ENCODE peak calls at places on chromosomes 1 and 21, in ten cellular contexts. W, B, N, X, A, J, P, M, Z and R are unnamed samples.
A peak's percentile ranks its signal among the peaks of the same experiment; 100 is the strongest.

GRCh38 chr21:29256125-29256895 is 42.4 kb upstream of the BACH1 start:
- DNase-seq in X (no peak), J (no peak), M (no peak), N (peak; percentile 60), P (no peak), B (no peak), A (no peak), Z (no peak), W (no peak), R (no peak)

GRCh38 chr1:228960705-228961104 is 225.4 kb downstream of the RHOU start:
- DNase-seq in A (no peak), Z (no peak), W (no peak), N (no peak), P (no peak), X (no peak), B (no peak), J (no peak), M (no peak), R (no peak)

GRCh38 chr1:225253784-225254183 is 174.1 kb downstream of the LBR start:
- DNase-seq in X (no peak), N (peak; percentile 71), Z (peak; percentile 13), J (no peak), W (peak; percentile 70), A (no peak), M (no peak), P (peak; percentile 13), B (no peak), R (no peak)

GRCh38 chr1:209260146-209260545 is 323.4 kb upstream of the CAMK1G start:
- DNase-seq in J (no peak), W (no peak), B (no peak), A (no peak), N (peak; percentile 5), Z (no peak), M (no peak), X (no peak), P (no peak), R (no peak)

GRCh38 chr1:45522324-45523104 is 830 bp upstream of the PRDX1 start:
- DNase-seq in B (no peak), X (no peak), N (peak; percentile 79), P (peak; percentile 30), Z (peak; percentile 55), A (peak; percentile 41), W (peak; percentile 52), M (peak; percentile 39), J (no peak), R (no peak)

GRCh38 chr1:219271914-219272545 is 98.4 kb downstream of the LYPLAL1 start:
- DNase-seq in M (peak; percentile 45), N (no peak), J (no peak), A (no peak), Z (peak; percentile 65), P (no peak), W (no peak), B (no peak), X (no peak), R (no peak)

GRCh38 chr1:56547977-56548376 is 31.4 kb downstream of the PLPP3 start:
- DNase-seq in Z (no peak), W (no peak), M (no peak), J (no peak), B (no peak), N (no peak), P (no peak), X (no peak), A (no peak), R (no peak)

GRCh38 chr1:31723828-31724359 is 20.1 kb upstream of the COL16A1 start:
- DNase-seq in N (peak; percentile 76), M (peak; percentile 79), B (peak; percentile 71), W (peak; percentile 71), P (no peak), A (peak; percentile 41), Z (peak; percentile 89), X (peak; percentile 73), J (peak; percentile 75), R (peak; percentile 69)

GRCh38 chr1:180269848-180270766 is 40.0 kb downstream of the LHX4 start:
- DNase-seq in N (no peak), M (no peak), Z (no peak), B (no peak), P (no peak), A (peak; percentile 27), J (no peak), W (no peak), X (peak; percentile 35), R (no peak)

GRCh38 chr1:151714820-151715725 is 1.5 kb downstream of the CELF3 start:
- DNase-seq in Z (no peak), W (no peak), A (no peak), N (no peak), B (no peak), M (no peak), J (no peak), P (no peak), X (no peak), R (no peak)

GRCh38 chr21:34131586-34131985 is 58.2 kb downstream of the MRPS6 start:
- DNase-seq in B (no peak), W (no peak), M (no peak), X (no peak), P (no peak), Z (no peak), A (no peak), J (no peak), N (no peak), R (no peak)

GRCh38 chr1:231487019-231487418 is 41.5 kb upstream of the TSNAX start:
- DNase-seq in X (no peak), P (no peak), N (peak; percentile 65), M (peak; percentile 19), Z (no peak), J (no peak), A (peak; percentile 44), B (no peak), W (peak; percentile 64), R (no peak)

GRCh38 chr1:78301141-78301540 is 189.6 kb upstream of the PTGFR start:
- DNase-seq in Z (no peak), M (no peak), N (no peak), J (no peak), B (no peak), P (no peak), W (peak; percentile 14), A (no peak), X (no peak), R (no peak)